ENCODE peak calls at places on chromosome 18, in six cellular contexts. V is HCT116, Q is HepG2, A is K562, R is H1, U is GM12878. S is an unnamed sample.

GRCh38 chr18:46569211-46569610 is 87.8 kb downstream of the LOXHD1 start:
- DNase-seq in A (no peak), U (no peak), Q (no peak), V (no peak), R (no peak), S (no peak)

GRCh38 chr18:54606835-54607212 is 15.8 kb downstream of the DYNAP start:
- DNase-seq in A (no peak), Q (no peak), V (no peak), R (no peak), U (no peak), S (no peak)

GRCh38 chr18:8469793-8470192 is 139.4 kb upstream of the RAB12 start:
- DNase-seq in V (no peak), A (no peak), U (no peak), R (no peak), Q (no peak), S (no peak)

GRCh38 chr18:26434887-26435286 is 113.5 kb downstream of the KCTD1 start:
- DNase-seq in Q (no peak), V (no peak), U (no peak), A (no peak), R (no peak), S (no peak)

GRCh38 chr18:58308463-58308862 is 264.4 kb downstream of the NEDD4L start:
- DNase-seq in Q (no peak), A (no peak), V (no peak), U (no peak), R (no peak), S (no peak)

GRCh38 chr18:26488417-26489009 is 59.8 kb downstream of the KCTD1 start:
- DNase-seq in A (no peak), U (no peak), R (no peak), Q (no peak), V (no peak), S (no peak)

GRCh38 chr18:28399781-28400362 is 222.9 kb upstream of the CDH2 start:
- DNase-seq in R (no peak), U (no peak), A (no peak), Q (no peak), V (no peak), S (no peak)

GRCh38 chr18:37538526-37539205 is 26.9 kb downstream of the CELF4 start:
- DNase-seq in A (no peak), V (no peak), R (no peak), U (no peak), Q (no peak), S (no peak)

GRCh38 chr18:11728247-11728646 is 39.2 kb downstream of the GNAL start:
- DNase-seq in A (no peak), U (no peak), R (no peak), Q (peak; percentile 14), V (peak; percentile 8), S (peak; percentile 39)

GRCh38 chr18:54388203-54389142 is 30.8 kb downstream of the C18orf54 start:
- DNase-seq in U (peak; percentile 40), R (peak; percentile 70), A (peak; percentile 44), Q (peak; percentile 80), V (peak; percentile 66), S (peak; percentile 66)

GRCh38 chr18:62616331-62616805 is 93.5 kb downstream of the ZCCHC2 start:
- DNase-seq in R (no peak), V (no peak), Q (peak; percentile 37), U (no peak), A (no peak), S (no peak)

GRCh38 chr18:10054366-10054765 is 140.6 kb downstream of the VAPA start:
- DNase-seq in R (no peak), V (no peak), U (no peak), Q (no peak), A (no peak), S (no peak)

GRCh38 chr18:45719106-45719505 is 4.9 kb upstream of the SLC14A1 start:
- DNase-seq in U (no peak), V (no peak), Q (no peak), R (no peak), A (no peak), S (no peak)

GRCh38 chr18:4586729-4587128 is 131.6 kb upstream of the DLGAP1 start:
- DNase-seq in V (no peak), U (no peak), Q (no peak), A (no peak), R (no peak), S (no peak)

GRCh38 chr18:49249523-49249922 is 210.9 kb downstream of the DYM start:
- DNase-seq in U (no peak), A (no peak), R (no peak), Q (no peak), V (no peak), S (no peak)

GRCh38 chr18:37565138-37565984 is at the start of gene CELF4:
- DNase-seq in U (no peak), A (no peak), Q (no peak), V (no peak), R (no peak), S (no peak)

GRCh38 chr18:39494211-39494896 is 1928.8 kb upstream of the CELF4 start:
- DNase-seq in R (no peak), Q (peak; percentile 59), A (no peak), V (no peak), U (no peak), S (no peak)

GRCh38 chr18:22183647-22184161 is 14.3 kb downstream of the GATA6 start:
- DNase-seq in Q (no peak), A (no peak), U (no peak), V (no peak), R (no peak), S (no peak)

GRCh38 chr18:22179174-22179573 is 9.8 kb downstream of the GATA6 start:
- DNase-seq in V (no peak), U (no peak), Q (no peak), A (no peak), R (no peak), S (no peak)

GRCh38 chr18:22182884-22183610 is 13.7 kb downstream of the GATA6 start:
- DNase-seq in A (no peak), V (no peak), R (no peak), U (no peak), Q (no peak), S (no peak)

GRCh38 chr18:22179631-22180030 is 10.2 kb downstream of the GATA6 start:
- DNase-seq in V (no peak), U (no peak), Q (no peak), R (no peak), A (no peak), S (no peak)

GRCh38 chr18:22180722-22181121 is 11.3 kb downstream of the GATA6 start:
- DNase-seq in Q (no peak), U (no peak), A (no peak), V (no peak), R (no peak), S (no peak)
- H3K4me1 ChIP-seq in Q (peaks cover 8% of the 10 kb centered on the region), U (no peaks in the 10 kb centered on the region), A (no peaks in the 10 kb centered on the region), V (peaks cover 4% of the 10 kb centered on the region), R (no peaks in the 10 kb centered on the region), S (no peaks in the 10 kb centered on the region)

GRCh38 chr18:75777630-75778029 is 350.1 kb upstream of the SMIM21 start:
- DNase-seq in V (no peak), R (no peak), U (no peak), A (no peak), Q (no peak), S (no peak)
- H3K36me3 ChIP-seq in V (no peaks in the 10 kb centered on the region), R (no peaks in the 10 kb centered on the region), U (no peaks in the 10 kb centered on the region), A (no peaks in the 10 kb centered on the region), Q (no peaks in the 10 kb centered on the region), S (no peaks in the 10 kb centered on the region)

GRCh38 chr18:1954583-1955312 is 616.6 kb downstream of the METTL4 start:
- DNase-seq in A (no peak), U (no peak), V (no peak), Q (no peak), R (no peak), S (no peak)
- TF ChIP-seq ZNF274 in A (no peak), U (no peak), V (no peak), Q (no peak), R (no peak), S (no peak)

GRCh38 chr18:79819951-79820351 is 22.2 kb downstream of the KCNG2 start:
- DNase-seq in A (no peak), V (no peak), U (peak; percentile 46), Q (no peak), R (no peak), S (no peak)
- H3K4me1 ChIP-seq in A (no peaks in the 10 kb centered on the region), V (peaks cover 5% of the 10 kb centered on the region), U (peaks cover 4% of the 10 kb centered on the region), Q (peaks cover 18% of the 10 kb centered on the region), R (no peaks in the 10 kb centered on the region), S (peaks cover 5% of the 10 kb centered on the region)

DNA sequence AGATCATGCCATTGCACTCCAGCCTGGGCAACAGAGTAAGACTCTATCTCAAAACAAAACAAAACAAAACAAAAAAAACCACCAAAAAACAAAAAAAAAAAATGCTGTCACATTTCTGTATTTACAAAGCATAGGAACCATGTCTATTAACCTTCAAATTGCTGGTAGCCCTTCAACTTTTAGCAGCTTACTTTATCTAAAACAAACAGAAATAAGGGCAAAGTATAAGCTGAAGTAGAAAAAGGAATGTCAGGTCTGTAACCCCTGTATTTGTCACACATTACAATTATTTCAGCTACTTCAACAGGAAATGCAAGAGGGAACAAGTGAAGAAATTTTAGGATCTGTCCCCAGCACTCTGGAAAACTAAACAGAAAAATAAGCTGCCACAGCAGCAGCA is 25.4 kb downstream of the TYMS start:
- DNase-seq in Q (peak; percentile 51), A (no peak), R (no peak), V (no peak), U (no peak), S (no peak)
- H3K36me3 ChIP-seq in Q (peaks cover 29% of the 10 kb centered on the region), A (peaks cover 85% of the 10 kb centered on the region), R (peaks cover 11% of the 10 kb centered on the region), V (peaks cover 8% of the 10 kb centered on the region), U (no peaks in the 10 kb centered on the region), S (peaks cover 73% of the 10 kb centered on the region)

GRCh38 chr18:47594621-47595086 is 335.8 kb downstream of the SMAD2 start:
- DNase-seq in V (no peak), Q (no peak), A (no peak), U (no peak), R (no peak), S (no peak)
- TF ChIP-seq ZNF274 in V (no peak), Q (no peak), A (no peak), U (no peak), R (no peak), S (no peak)

GRCh38 chr18:2976733-2977132 is 36.2 kb downstream of the LPIN2 start:
- DNase-seq in A (no peak), V (no peak), Q (no peak), R (no peak), U (no peak), S (no peak)
- H3K4me1 ChIP-seq in A (peaks cover 43% of the 10 kb centered on the region), V (peaks cover 27% of the 10 kb centered on the region), Q (peaks cover 96% of the 10 kb centered on the region), R (no peaks in the 10 kb centered on the region), U (peaks cover 41% of the 10 kb centered on the region), S (no peaks in the 10 kb centered on the region)

GRCh38 chr18:13048061-13048605 is 57.0 kb downstream of the CEP192 start:
- DNase-seq in A (no peak), Q (no peak), V (no peak), U (no peak), R (no peak), S (no peak)
- H3K36me3 ChIP-seq in A (peaks cover 89% of the 10 kb centered on the region), Q (peaks cover 13% of the 10 kb centered on the region), V (peaks cover 16% of the 10 kb centered on the region), U (peaks cover 11% of the 10 kb centered on the region), R (peaks cover 13% of the 10 kb centered on the region), S (peaks cover 53% of the 10 kb centered on the region)